ENCODE peak calls at places on chromosomes 5 and 9, in eight cellular contexts. One of them, this sample, is unnamed.

GRCh38 chr9:100098241-100098886 is 436 bp downstream of the ERP44 start:
- DNase-seq in activated CD8-positive, alpha-beta memory T cell treated with anti-CD3 and anti-CD28 coated beads for 24 hours: no peak
- DNase-seq in germinal center: peak
- DNase-seq in memory B cell: peak
- DNase-seq in psoas muscle: peak
- DNase-seq in RCC 7860: peak
- DNase-seq in globus pallidus: peak
- DNase-seq in H7: peak
- DNase-seq in this sample: no peak

GRCh38 chr9:112700080-112700479 is 17.8 kb downstream of the INIP start:
- DNase-seq in activated CD8-positive, alpha-beta memory T cell treated with anti-CD3 and anti-CD28 coated beads for 24 hours: no peak
- DNase-seq in germinal center: no peak
- DNase-seq in memory B cell: no peak
- DNase-seq in psoas muscle: no peak
- DNase-seq in RCC 7860: no peak
- DNase-seq in globus pallidus: no peak
- DNase-seq in H7: no peak
- DNase-seq in this sample: no peak

GRCh38 chr9:136259517-136259813 is 13.9 kb upstream of the QSOX2 start:
- DNase-seq in activated CD8-positive, alpha-beta memory T cell treated with anti-CD3 and anti-CD28 coated beads for 24 hours: no peak
- DNase-seq in germinal center: no peak
- DNase-seq in memory B cell: no peak
- DNase-seq in psoas muscle: no peak
- DNase-seq in RCC 7860: no peak
- DNase-seq in globus pallidus: no peak
- DNase-seq in H7: no peak
- DNase-seq in this sample: no peak

GRCh38 chr5:59819806-59820205 is 73.7 kb downstream of the PDE4D start:
- DNase-seq in activated CD8-positive, alpha-beta memory T cell treated with anti-CD3 and anti-CD28 coated beads for 24 hours: no peak
- DNase-seq in germinal center: no peak
- DNase-seq in memory B cell: no peak
- DNase-seq in psoas muscle: no peak
- DNase-seq in RCC 7860: no peak
- DNase-seq in globus pallidus: no peak
- DNase-seq in H7: no peak
- DNase-seq in this sample: no peak

GRCh38 chr9:1173211-1173610 is 123.1 kb downstream of the DMRT2 start:
- DNase-seq in activated CD8-positive, alpha-beta memory T cell treated with anti-CD3 and anti-CD28 coated beads for 24 hours: no peak
- DNase-seq in germinal center: no peak
- DNase-seq in memory B cell: no peak
- DNase-seq in psoas muscle: no peak
- DNase-seq in RCC 7860: peak
- DNase-seq in globus pallidus: no peak
- DNase-seq in H7: no peak
- DNase-seq in this sample: no peak

GRCh38 chr9:113612216-113612747 is 148.8 kb downstream of the RGS3 start:
- DNase-seq in activated CD8-positive, alpha-beta memory T cell treated with anti-CD3 and anti-CD28 coated beads for 24 hours: no peak
- DNase-seq in germinal center: no peak
- DNase-seq in memory B cell: no peak
- DNase-seq in psoas muscle: no peak
- DNase-seq in RCC 7860: no peak
- DNase-seq in globus pallidus: no peak
- DNase-seq in H7: no peak
- DNase-seq in this sample: no peak

GRCh38 chr5:179267671-179268071 is 77.6 kb downstream of the ADAMTS2 start:
- DNase-seq in activated CD8-positive, alpha-beta memory T cell treated with anti-CD3 and anti-CD28 coated beads for 24 hours: peak
- DNase-seq in germinal center: no peak
- DNase-seq in memory B cell: no peak
- DNase-seq in psoas muscle: no peak
- DNase-seq in RCC 7860: no peak
- DNase-seq in globus pallidus: no peak
- DNase-seq in H7: no peak
- DNase-seq in this sample: peak

GRCh38 chr9:18023332-18023731 is 444.5 kb downstream of the SH3GL2 start:
- DNase-seq in activated CD8-positive, alpha-beta memory T cell treated with anti-CD3 and anti-CD28 coated beads for 24 hours: no peak
- DNase-seq in germinal center: no peak
- DNase-seq in memory B cell: no peak
- DNase-seq in psoas muscle: no peak
- DNase-seq in RCC 7860: no peak
- DNase-seq in globus pallidus: no peak
- DNase-seq in H7: no peak
- DNase-seq in this sample: no peak

GRCh38 chr9:7273575-7273974 is 515.8 kb downstream of the KDM4C start:
- DNase-seq in activated CD8-positive, alpha-beta memory T cell treated with anti-CD3 and anti-CD28 coated beads for 24 hours: no peak
- DNase-seq in germinal center: no peak
- DNase-seq in memory B cell: no peak
- DNase-seq in psoas muscle: no peak
- DNase-seq in RCC 7860: no peak
- DNase-seq in globus pallidus: peak
- DNase-seq in H7: peak
- DNase-seq in this sample: no peak

GRCh38 chr5:15501057-15501791 is 1.2 kb downstream of the FBXL7 start:
- DNase-seq in activated CD8-positive, alpha-beta memory T cell treated with anti-CD3 and anti-CD28 coated beads for 24 hours: no peak
- DNase-seq in germinal center: no peak
- DNase-seq in memory B cell: no peak
- DNase-seq in psoas muscle: peak
- DNase-seq in RCC 7860: peak
- DNase-seq in globus pallidus: peak
- DNase-seq in H7: peak
- DNase-seq in this sample: no peak

GRCh38 chr5:14270212-14270702 is 127.1 kb downstream of the TRIO start:
- DNase-seq in activated CD8-positive, alpha-beta memory T cell treated with anti-CD3 and anti-CD28 coated beads for 24 hours: no peak
- DNase-seq in germinal center: peak
- DNase-seq in memory B cell: no peak
- DNase-seq in psoas muscle: peak
- DNase-seq in RCC 7860: peak
- DNase-seq in globus pallidus: peak
- DNase-seq in H7: peak
- DNase-seq in this sample: no peak

GRCh38 chr5:134547579-134547978 is 22.1 kb downstream of the JADE2 start:
- DNase-seq in activated CD8-positive, alpha-beta memory T cell treated with anti-CD3 and anti-CD28 coated beads for 24 hours: no peak
- DNase-seq in germinal center: no peak
- DNase-seq in memory B cell: no peak
- DNase-seq in psoas muscle: peak
- DNase-seq in RCC 7860: peak
- DNase-seq in globus pallidus: no peak
- DNase-seq in H7: no peak
- DNase-seq in this sample: no peak

GRCh38 chr5:91266184-91266705 is 116.9 kb downstream of the ARRDC3 start:
- DNase-seq in activated CD8-positive, alpha-beta memory T cell treated with anti-CD3 and anti-CD28 coated beads for 24 hours: no peak
- DNase-seq in germinal center: no peak
- DNase-seq in memory B cell: no peak
- DNase-seq in psoas muscle: no peak
- DNase-seq in RCC 7860: peak
- DNase-seq in globus pallidus: no peak
- DNase-seq in H7: no peak
- DNase-seq in this sample: no peak

GRCh38 chr9:8567963-8568579 is 768.5 kb upstream of the DMAC1 start:
- DNase-seq in activated CD8-positive, alpha-beta memory T cell treated with anti-CD3 and anti-CD28 coated beads for 24 hours: no peak
- DNase-seq in germinal center: no peak
- DNase-seq in memory B cell: no peak
- DNase-seq in psoas muscle: no peak
- DNase-seq in RCC 7860: no peak
- DNase-seq in globus pallidus: no peak
- DNase-seq in H7: no peak
- DNase-seq in this sample: no peak

GRCh38 chr5:40679071-40679997 is at the start of gene PTGER4:
- DNase-seq in activated CD8-positive, alpha-beta memory T cell treated with anti-CD3 and anti-CD28 coated beads for 24 hours: peak
- DNase-seq in germinal center: peak
- DNase-seq in memory B cell: peak
- DNase-seq in psoas muscle: peak
- DNase-seq in RCC 7860: peak
- DNase-seq in globus pallidus: peak
- DNase-seq in H7: peak
- DNase-seq in this sample: peak

GRCh38 chr9:130834371-130835311 is at the start of gene ABL1:
- DNase-seq in activated CD8-positive, alpha-beta memory T cell treated with anti-CD3 and anti-CD28 coated beads for 24 hours: peak
- DNase-seq in germinal center: peak
- DNase-seq in memory B cell: peak
- DNase-seq in psoas muscle: peak
- DNase-seq in RCC 7860: peak
- DNase-seq in globus pallidus: peak
- DNase-seq in H7: peak
- DNase-seq in this sample: no peak

GRCh38 chr5:78905084-78905938 is 79.8 kb downstream of the ARSB start:
- DNase-seq in activated CD8-positive, alpha-beta memory T cell treated with anti-CD3 and anti-CD28 coated beads for 24 hours: no peak
- DNase-seq in germinal center: no peak
- DNase-seq in memory B cell: no peak
- DNase-seq in psoas muscle: no peak
- DNase-seq in RCC 7860: no peak
- DNase-seq in globus pallidus: no peak
- DNase-seq in H7: no peak
- DNase-seq in this sample: no peak

GRCh38 chr9:134065720-134066419 is 2.0 kb downstream of the BRD3 start:
- DNase-seq in activated CD8-positive, alpha-beta memory T cell treated with anti-CD3 and anti-CD28 coated beads for 24 hours: peak
- DNase-seq in germinal center: peak
- DNase-seq in memory B cell: peak
- DNase-seq in psoas muscle: peak
- DNase-seq in RCC 7860: no peak
- DNase-seq in globus pallidus: no peak
- DNase-seq in H7: peak
- DNase-seq in this sample: no peak

GRCh38 chr9:12719431-12719830 is 26.2 kb downstream of the TYRP1 start:
- DNase-seq in activated CD8-positive, alpha-beta memory T cell treated with anti-CD3 and anti-CD28 coated beads for 24 hours: no peak
- DNase-seq in germinal center: no peak
- DNase-seq in memory B cell: no peak
- DNase-seq in psoas muscle: no peak
- DNase-seq in RCC 7860: peak
- DNase-seq in globus pallidus: peak
- DNase-seq in H7: no peak
- DNase-seq in this sample: no peak

GRCh38 chr9:123327697-123328100 is 28.3 kb upstream of the CRB2 start:
- DNase-seq in activated CD8-positive, alpha-beta memory T cell treated with anti-CD3 and anti-CD28 coated beads for 24 hours: no peak
- DNase-seq in germinal center: no peak
- DNase-seq in memory B cell: no peak
- DNase-seq in psoas muscle: no peak
- DNase-seq in RCC 7860: no peak
- DNase-seq in globus pallidus: no peak
- DNase-seq in H7: no peak
- DNase-seq in this sample: no peak

GRCh38 chr5:9456435-9457042 is 89.3 kb downstream of the SEMA5A start:
- DNase-seq in activated CD8-positive, alpha-beta memory T cell treated with anti-CD3 and anti-CD28 coated beads for 24 hours: no peak
- DNase-seq in germinal center: no peak
- DNase-seq in memory B cell: no peak
- DNase-seq in psoas muscle: no peak
- DNase-seq in RCC 7860: no peak
- DNase-seq in globus pallidus: no peak
- DNase-seq in H7: peak
- DNase-seq in this sample: no peak

GRCh38 chr9:98071737-98072136 is 15.2 kb downstream of the NANS start:
- DNase-seq in activated CD8-positive, alpha-beta memory T cell treated with anti-CD3 and anti-CD28 coated beads for 24 hours: no peak
- DNase-seq in germinal center: no peak
- DNase-seq in memory B cell: no peak
- DNase-seq in psoas muscle: no peak
- DNase-seq in RCC 7860: no peak
- DNase-seq in globus pallidus: no peak
- DNase-seq in H7: no peak
- DNase-seq in this sample: no peak

GRCh38 chr9:72443855-72444254 is 77.6 kb upstream of the TMC1 start:
- DNase-seq in activated CD8-positive, alpha-beta memory T cell treated with anti-CD3 and anti-CD28 coated beads for 24 hours: no peak
- DNase-seq in germinal center: peak
- DNase-seq in memory B cell: peak
- DNase-seq in psoas muscle: no peak
- DNase-seq in RCC 7860: peak
- DNase-seq in globus pallidus: peak
- DNase-seq in H7: no peak
- DNase-seq in this sample: no peak

GRCh38 chr9:6910032-6910431 is 152.3 kb downstream of the KDM4C start:
- DNase-seq in activated CD8-positive, alpha-beta memory T cell treated with anti-CD3 and anti-CD28 coated beads for 24 hours: no peak
- DNase-seq in germinal center: no peak
- DNase-seq in memory B cell: no peak
- DNase-seq in psoas muscle: no peak
- DNase-seq in RCC 7860: peak
- DNase-seq in globus pallidus: no peak
- DNase-seq in H7: no peak
- DNase-seq in this sample: no peak

GRCh38 chr5:55903121-55903701 is 52.1 kb downstream of the IL31RA start:
- DNase-seq in activated CD8-positive, alpha-beta memory T cell treated with anti-CD3 and anti-CD28 coated beads for 24 hours: peak
- DNase-seq in germinal center: no peak
- DNase-seq in memory B cell: peak
- DNase-seq in psoas muscle: no peak
- DNase-seq in RCC 7860: peak
- DNase-seq in globus pallidus: no peak
- DNase-seq in H7: no peak
- DNase-seq in this sample: no peak

GRCh38 chr9:128078504-128079434 is 10.7 kb downstream of the SLC25A25 start:
- DNase-seq in activated CD8-positive, alpha-beta memory T cell treated with anti-CD3 and anti-CD28 coated beads for 24 hours: no peak
- DNase-seq in germinal center: no peak
- DNase-seq in memory B cell: no peak
- DNase-seq in psoas muscle: no peak
- DNase-seq in RCC 7860: peak
- DNase-seq in globus pallidus: no peak
- DNase-seq in H7: peak
- DNase-seq in this sample: no peak

GRCh38 chr9:127305450-127306226 is 41.1 kb downstream of the GARNL3 start:
- DNase-seq in activated CD8-positive, alpha-beta memory T cell treated with anti-CD3 and anti-CD28 coated beads for 24 hours: no peak
- DNase-seq in germinal center: no peak
- DNase-seq in memory B cell: no peak
- DNase-seq in psoas muscle: no peak
- DNase-seq in RCC 7860: no peak
- DNase-seq in globus pallidus: no peak
- DNase-seq in H7: peak
- DNase-seq in this sample: no peak

GRCh38 chr5:6193315-6193714 is 185.0 kb downstream of the MED10 start:
- DNase-seq in activated CD8-positive, alpha-beta memory T cell treated with anti-CD3 and anti-CD28 coated beads for 24 hours: no peak
- DNase-seq in germinal center: no peak
- DNase-seq in memory B cell: no peak
- DNase-seq in psoas muscle: no peak
- DNase-seq in RCC 7860: no peak
- DNase-seq in globus pallidus: no peak
- DNase-seq in H7: no peak
- DNase-seq in this sample: peak

GRCh38 chr5:150147580-150148407 is 7.9 kb downstream of the PDGFRB start:
- DNase-seq in activated CD8-positive, alpha-beta memory T cell treated with anti-CD3 and anti-CD28 coated beads for 24 hours: no peak
- DNase-seq in germinal center: no peak
- DNase-seq in memory B cell: no peak
- DNase-seq in psoas muscle: no peak
- DNase-seq in RCC 7860: no peak
- DNase-seq in globus pallidus: no peak
- DNase-seq in H7: no peak
- DNase-seq in this sample: no peak

GRCh38 chr5:73419414-73420390 is 28.9 kb downstream of the FOXD1 start:
- DNase-seq in activated CD8-positive, alpha-beta memory T cell treated with anti-CD3 and anti-CD28 coated beads for 24 hours: no peak
- DNase-seq in germinal center: no peak
- DNase-seq in memory B cell: no peak
- DNase-seq in psoas muscle: peak
- DNase-seq in RCC 7860: no peak
- DNase-seq in globus pallidus: no peak
- DNase-seq in H7: peak
- DNase-seq in this sample: no peak

GRCh38 chr9:14400658-14400995 is 86.7 kb upstream of the NFIB start:
- DNase-seq in activated CD8-positive, alpha-beta memory T cell treated with anti-CD3 and anti-CD28 coated beads for 24 hours: no peak
- DNase-seq in germinal center: no peak
- DNase-seq in memory B cell: no peak
- DNase-seq in psoas muscle: peak
- DNase-seq in RCC 7860: peak
- DNase-seq in globus pallidus: peak
- DNase-seq in H7: peak
- DNase-seq in this sample: no peak

GRCh38 chr9:22036866-22037626 is 27.9 kb upstream of the CDKN2B start:
- DNase-seq in activated CD8-positive, alpha-beta memory T cell treated with anti-CD3 and anti-CD28 coated beads for 24 hours: no peak
- DNase-seq in germinal center: no peak
- DNase-seq in memory B cell: no peak
- DNase-seq in psoas muscle: no peak
- DNase-seq in RCC 7860: no peak
- DNase-seq in globus pallidus: no peak
- DNase-seq in H7: no peak
- DNase-seq in this sample: no peak

GRCh38 chr5:134964359-134965270 is 3.1 kb upstream of the CATSPER3 start:
- DNase-seq in activated CD8-positive, alpha-beta memory T cell treated with anti-CD3 and anti-CD28 coated beads for 24 hours: no peak
- DNase-seq in germinal center: no peak
- DNase-seq in memory B cell: no peak
- DNase-seq in psoas muscle: no peak
- DNase-seq in RCC 7860: no peak
- DNase-seq in globus pallidus: no peak
- DNase-seq in H7: no peak
- DNase-seq in this sample: no peak

GRCh38 chr9:98175762-98176161 is 16.7 kb downstream of the CORO2A start:
- DNase-seq in activated CD8-positive, alpha-beta memory T cell treated with anti-CD3 and anti-CD28 coated beads for 24 hours: no peak
- DNase-seq in germinal center: no peak
- DNase-seq in memory B cell: no peak
- DNase-seq in psoas muscle: no peak
- DNase-seq in RCC 7860: no peak
- DNase-seq in globus pallidus: no peak
- DNase-seq in H7: no peak
- DNase-seq in this sample: no peak